ENCODE peak calls at places on chromosomes 16 and 17, in five cellular contexts. K is OCI-LY7; V is activated CD8-positive, alpha-beta T cell treated with anti-CD3 and anti-CD28 coated beads, Interleukin-2, amount 10 ng/mL, durations not matched to agents 7 days and 5 days; H is left lung; Y is fibroblast of pulmonary artery. J is an unnamed sample.
A peak's percentile ranks its signal among the peaks of the same experiment; 100 is the strongest.

GRCh38 chr17:69734656-69735055 is 320.2 kb downstream of the MAP2K6 start:
- DNase-seq in K (no peak), H (no peak), V (no peak), Y (no peak), J (no peak)

GRCh38 chr17:79803997-79804855 is 7.3 kb upstream of the CBX8 start:
- DNase-seq in V (peak; percentile 67), K (peak; percentile 66), H (no peak), Y (no peak), J (peak; percentile 29)

GRCh38 chr16:78376452-78376851 is 277.0 kb downstream of the WWOX start:
- DNase-seq in K (no peak), V (no peak), Y (no peak), H (no peak), J (no peak)

GRCh38 chr16:51327001-51327400 is 175.9 kb upstream of the SALL1 start:
- DNase-seq in H (no peak), K (no peak), V (no peak), Y (peak; percentile 43), J (peak; percentile 93)

GRCh38 chr17:74836691-74837467 is 22.8 kb downstream of the GRIN2C start:
- DNase-seq in Y (no peak), V (no peak), H (no peak), K (no peak), J (no peak)

GRCh38 chr17:47649972-47650524 is 329 bp downstream of the KPNB1 start:
- DNase-seq in Y (no peak), K (no peak), H (peak; percentile 62), V (peak; percentile 71), J (no peak)

GRCh38 chr16:49952386-49952785 is 72.6 kb upstream of the CNEP1R1 start:
- DNase-seq in H (no peak), K (no peak), V (no peak), Y (peak; percentile 20), J (peak; percentile 33)

GRCh38 chr16:49112754-49113153 is 168.9 kb downstream of the CBLN1 start:
- DNase-seq in H (no peak), K (no peak), V (no peak), Y (no peak), J (no peak)

GRCh38 chr17:77258638-77259037 is 117.9 kb downstream of the SEC14L1 start:
- DNase-seq in K (no peak), V (no peak), H (no peak), Y (no peak), J (no peak)

GRCh38 chr17:77489898-77490265 is 349.1 kb downstream of the SEC14L1 start:
- DNase-seq in H (peak; percentile 34), V (no peak), K (no peak), Y (no peak), J (peak; percentile 33)

GRCh38 chr17:67855504-67856324 is 30.4 kb downstream of the BPTF start:
- DNase-seq in K (peak; percentile 42), V (no peak), Y (no peak), H (no peak), J (no peak)

GRCh38 chr17:19578545-19578944 is 44.9 kb downstream of the SLC47A1 start:
- DNase-seq in K (no peak), Y (peak; percentile 9), V (no peak), H (no peak), J (no peak)

GRCh38 chr17:80762076-80762475 is 217.4 kb downstream of the RPTOR start:
- DNase-seq in H (peak; percentile 31), Y (no peak), K (no peak), V (no peak), J (no peak)

GRCh38 chr17:79031996-79032875 is 8.3 kb downstream of the C1QTNF1 start:
- DNase-seq in Y (no peak), H (no peak), K (no peak), V (no peak), J (no peak)

GRCh38 chr17:78825696-78826095 is 14.9 kb downstream of the USP36 start:
- DNase-seq in V (no peak), K (no peak), Y (no peak), H (no peak), J (no peak)

GRCh38 chr16:45454-45853 is 8.0 kb downstream of the POLR3K start:
- DNase-seq in Y (no peak), K (no peak), V (no peak), H (no peak), J (no peak)

GRCh38 chr16:89741342-89742014 is 20.1 kb downstream of the ZNF276 start:
- DNase-seq in Y (no peak), H (no peak), K (no peak), V (no peak), J (no peak)

GRCh38 chr16:27154573-27155521 is 48.5 kb upstream of the KDM8 start:
- DNase-seq in V (peak; percentile 76), Y (peak; percentile 39), H (peak; percentile 54), K (peak; percentile 68), J (peak; percentile 39)

GRCh38 chr16:23577493-23577892 is 18.6 kb downstream of the NDUFAB1 start:
- DNase-seq in V (no peak), K (no peak), Y (no peak), H (no peak), J (no peak)

GRCh38 chr16:83143788-83144187 is 517.0 kb downstream of the CDH13 start:
- DNase-seq in V (no peak), H (no peak), K (no peak), Y (no peak), J (peak; percentile 3)

GRCh38 chr17:48093341-48094045 is 7.8 kb downstream of the CBX1 start:
- DNase-seq in Y (no peak), V (no peak), K (no peak), H (no peak), J (no peak)

GRCh38 chr17:78797691-78798585 is 15.9 kb upstream of the CYTH1 start:
- DNase-seq in Y (no peak), H (no peak), V (no peak), K (no peak), J (peak; percentile 15)

GRCh38 chr16:56190903-56191806 is at the start of gene GNAO1:
- DNase-seq in K (no peak), V (peak; percentile 59), H (peak; percentile 39), Y (peak; percentile 56), J (peak; percentile 43)

GRCh38 chr17:16919663-16920627 is 52.0 kb downstream of the TNFRSF13B start:
- DNase-seq in H (peak; percentile 11), K (no peak), V (no peak), Y (no peak), J (no peak)

GRCh38 chr17:81870155-81870977 is 771 bp downstream of the ARHGDIA start:
- DNase-seq in K (peak; percentile 76), V (peak; percentile 77), H (peak; percentile 43), Y (peak; percentile 51), J (peak; percentile 69)

GRCh38 chr17:9079461-9080103 is 58.3 kb downstream of the NTN1 start:
- DNase-seq in Y (no peak), K (peak; percentile 1), V (peak; percentile 38), H (peak; percentile 18), J (no peak)

GRCh38 chr17:76447931-76448652 is 4.9 kb downstream of the UBE2O start:
- DNase-seq in V (no peak), Y (no peak), K (no peak), H (no peak), J (peak; percentile 36)

GRCh38 chr16:85046472-85046916 is 18.9 kb downstream of the KIAA0513 start:
- DNase-seq in Y (no peak), K (no peak), V (no peak), H (peak; percentile 37), J (no peak)

GRCh38 chr16:1564325-1564724 is 30.9 kb downstream of the TMEM204 start:
- DNase-seq in V (no peak), H (no peak), Y (no peak), K (no peak), J (no peak)

GRCh38 chr16:24991349-24991748 is 23.8 kb downstream of the ARHGAP17 start:
- DNase-seq in K (peak; percentile 32), Y (no peak), H (no peak), V (no peak), J (no peak)

GRCh38 chr16:66133641-66134402 is 232.7 kb upstream of the CDH5 start:
- DNase-seq in K (no peak), V (no peak), Y (no peak), H (no peak), J (peak; percentile 17)

GRCh38 chr16:22213801-22214200 is 7.7 kb downstream of the EEF2K start:
- DNase-seq in Y (no peak), V (no peak), H (no peak), K (no peak), J (no peak)

GRCh38 chr16:50534556-50534955 is 13.6 kb upstream of the NKD1 start:
- DNase-seq in K (no peak), Y (no peak), H (no peak), V (no peak), J (no peak)

GRCh38 chr16:20020976-20021375 is 52.7 kb downstream of the GPR139 start:
- DNase-seq in Y (no peak), K (no peak), H (no peak), V (no peak), J (no peak)

GRCh38 chr16:71474864-71475263 is 12.8 kb upstream of the ZNF23 start:
- DNase-seq in H (no peak), K (no peak), V (no peak), Y (peak; percentile 63), J (peak; percentile 94)

J was measured in fibroblast of mammary gland.